ENCODE peak calls at places on chromosomes 13 and 19, in six cellular contexts. X, J, D, Y, U and G are unnamed samples.
A peak's percentile ranks its signal among the peaks of the same experiment; 100 is the strongest.

GRCh38 chr13:91017031-91017668 is 330.3 kb upstream of the MIR17HG start:
- DNase-seq in X (peak; percentile 65), J (peak; percentile 61), D (peak; percentile 57), Y (peak; percentile 9), U (peak; percentile 40), G (no peak)

GRCh38 chr13:26482451-26483197 is 74.9 kb upstream of the WASF3 start:
- DNase-seq in X (peak; percentile 81), J (peak; percentile 73), D (peak; percentile 63), Y (peak; percentile 74), U (peak; percentile 71), G (no peak)

GRCh38 chr19:52670046-52670445 is 31.9 kb upstream of the ZNF83 start:
- DNase-seq in X (no peak), J (no peak), D (peak; percentile 34), Y (no peak), U (no peak), G (no peak)

GRCh38 chr19:16449330-16449961 is 22.3 kb downstream of the EPS15L1 start:
- DNase-seq in X (no peak), J (no peak), D (no peak), Y (peak; percentile 19), U (no peak), G (peak; percentile 83)

GRCh38 chr13:98890186-98890585 is 87.7 kb downstream of the DOCK9 start:
- DNase-seq in X (no peak), J (no peak), D (peak; percentile 72), Y (peak; percentile 74), U (no peak), G (no peak)

GRCh38 chr19:33193864-33194362 is at the start of gene LRP3:
- DNase-seq in X (peak; percentile 61), J (peak; percentile 64), D (no peak), Y (peak; percentile 11), U (no peak), G (no peak)

GRCh38 chr13:110187501-110188161 is 119.3 kb downstream of the COL4A1 start:
- DNase-seq in X (peak; percentile 58), J (peak; percentile 47), D (peak; percentile 24), Y (peak; percentile 78), U (no peak), G (no peak)

GRCh38 chr13:30401347-30401746 is 20.9 kb upstream of the UBE2L5 start:
- DNase-seq in X (no peak), J (no peak), D (no peak), Y (no peak), U (no peak), G (no peak)

GRCh38 chr19:18091217-18091608 is 4.5 kb upstream of the IL12RB1 start:
- DNase-seq in X (peak; percentile 49), J (no peak), D (no peak), Y (no peak), U (no peak), G (peak; percentile 93)

GRCh38 chr19:355134-355533 is 10.5 kb upstream of the MIER2 start:
- DNase-seq in X (no peak), J (no peak), D (no peak), Y (no peak), U (no peak), G (no peak)

GRCh38 chr19:17209126-17210036 is 5.8 kb upstream of the USE1 start:
- DNase-seq in X (peak; percentile 76), J (no peak), D (peak; percentile 51), Y (peak; percentile 20), U (peak; percentile 19), G (no peak)

GRCh38 chr13:23609414-23610186 is 39.4 kb downstream of the TNFRSF19 start:
- DNase-seq in X (peak; percentile 60), J (no peak), D (no peak), Y (peak; percentile 77), U (no peak), G (no peak)

GRCh38 chr13:113086991-113087922 is 18.3 kb upstream of the F7 start:
- DNase-seq in X (no peak), J (no peak), D (no peak), Y (no peak), U (no peak), G (no peak)

GRCh38 chr19:3366104-3366760 is at the start of gene NFIC:
- DNase-seq in X (peak; percentile 81), J (no peak), D (peak; percentile 88), Y (peak; percentile 79), U (no peak), G (peak; percentile 63)

GRCh38 chr19:51488491-51488890 is 10.2 kb downstream of the CEACAM18 start:
- DNase-seq in X (no peak), J (no peak), D (no peak), Y (no peak), U (no peak), G (no peak)

GRCh38 chr13:46172531-46172991 is 9.4 kb downstream of the LCP1 start:
- DNase-seq in X (no peak), J (no peak), D (no peak), Y (no peak), U (no peak), G (peak; percentile 76)

DNA sequence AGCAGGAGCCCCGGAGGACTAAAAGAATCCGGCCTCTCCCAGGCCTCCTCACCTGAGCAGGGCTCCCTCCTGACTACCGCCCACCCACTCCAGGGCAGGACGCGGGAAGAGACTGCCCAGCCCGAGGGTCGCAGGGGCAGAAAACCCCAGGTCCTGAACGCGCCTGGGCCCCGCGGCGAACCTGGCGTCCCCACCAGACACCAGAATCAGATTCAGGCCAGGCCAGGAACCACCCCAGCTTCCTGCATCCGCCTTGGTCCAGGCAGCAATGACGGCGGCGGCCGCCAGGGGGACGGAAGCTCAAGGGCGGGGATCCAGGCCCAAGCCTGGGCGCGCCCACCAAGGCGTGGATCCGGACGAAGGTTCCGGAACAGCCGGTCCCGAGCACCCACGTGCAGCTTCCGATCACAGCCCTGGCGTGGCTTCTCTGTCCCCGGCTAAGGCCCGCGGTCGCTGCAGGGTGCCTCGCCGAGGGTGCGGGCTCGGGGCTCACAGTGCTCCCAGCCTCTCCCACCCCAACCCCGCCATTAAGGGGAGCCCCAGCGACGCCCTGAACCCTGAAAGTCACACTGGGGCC is 3.6 kb downstream of the LGALS7 start:
- DNase-seq in X (peak; percentile 92), J (peak; percentile 87), D (peak; percentile 44), Y (peak; percentile 38), U (peak; percentile 77), G (peak; percentile 90)
- TF ChIP-seq CTCF in X (peak; percentile 88), J (peak; percentile 99), D (peak; percentile 77), Y (peak; percentile 51), U (peak; percentile 61), G (peak; percentile 95)

GRCh38 chr13:20506676-20507075 is 19.0 kb downstream of the CRYL1 start:
- DNase-seq in X (no peak), J (no peak), D (no peak), Y (no peak), U (no peak), G (no peak)

GRCh38 chr13:20514866-20515265 is 10.8 kb downstream of the CRYL1 start:
- DNase-seq in X (no peak), J (no peak), D (no peak), Y (no peak), U (no peak), G (no peak)

DNA sequence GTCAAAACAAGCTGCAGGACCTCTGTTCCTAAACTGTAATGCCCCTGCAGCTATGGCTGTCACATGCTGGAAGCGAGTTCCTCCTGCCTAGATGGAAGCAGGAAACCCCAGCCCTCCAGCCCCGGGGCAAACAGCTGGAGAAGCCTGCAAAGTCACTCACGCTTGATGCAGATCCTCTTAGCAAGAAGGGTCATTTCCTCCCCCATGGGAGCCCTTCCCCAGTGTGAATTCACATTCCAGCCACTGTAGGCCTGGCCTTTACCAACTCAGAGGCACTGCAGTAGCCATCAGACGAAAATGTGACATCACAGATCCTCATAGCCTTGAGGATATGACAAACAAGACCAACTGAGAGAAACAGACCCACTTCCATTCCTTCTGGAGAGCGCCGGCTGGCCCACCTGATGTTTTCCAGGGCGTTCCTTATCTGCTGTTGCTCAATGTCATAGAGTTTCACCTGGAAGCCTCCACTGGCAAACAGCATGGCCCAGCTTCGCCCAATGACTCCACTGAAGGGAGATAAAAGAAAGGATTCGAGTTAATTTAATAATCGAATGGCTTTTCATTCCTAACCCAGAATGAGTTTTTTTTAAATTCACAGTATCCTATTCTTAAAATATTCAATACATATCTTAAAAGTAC is 13.5 kb downstream of the CRYL1 start:
- DNase-seq in X (no peak), J (no peak), D (no peak), Y (no peak), U (no peak), G (no peak)
- TF ChIP-seq CTCF in X (no peak), J (no peak), D (no peak), Y (no peak), U (no peak), G (no peak)

GRCh38 chr19:46448601-46449000 is 19.9 kb upstream of the PNMA8C start:
- DNase-seq in X (no peak), J (no peak), D (no peak), Y (no peak), U (no peak), G (no peak)

GRCh38 chr19:46451352-46451751 is 20.0 kb downstream of the PNMA8A start:
- DNase-seq in X (no peak), J (no peak), D (peak; percentile 78), Y (no peak), U (no peak), G (no peak)

GRCh38 chr19:46447006-46447405 is 18.3 kb upstream of the PNMA8C start:
- DNase-seq in X (no peak), J (no peak), D (no peak), Y (no peak), U (no peak), G (no peak)

GRCh38 chr19:46446021-46446420 is 17.3 kb upstream of the PNMA8C start:
- DNase-seq in X (no peak), J (no peak), D (no peak), Y (no peak), U (no peak), G (no peak)

DNA sequence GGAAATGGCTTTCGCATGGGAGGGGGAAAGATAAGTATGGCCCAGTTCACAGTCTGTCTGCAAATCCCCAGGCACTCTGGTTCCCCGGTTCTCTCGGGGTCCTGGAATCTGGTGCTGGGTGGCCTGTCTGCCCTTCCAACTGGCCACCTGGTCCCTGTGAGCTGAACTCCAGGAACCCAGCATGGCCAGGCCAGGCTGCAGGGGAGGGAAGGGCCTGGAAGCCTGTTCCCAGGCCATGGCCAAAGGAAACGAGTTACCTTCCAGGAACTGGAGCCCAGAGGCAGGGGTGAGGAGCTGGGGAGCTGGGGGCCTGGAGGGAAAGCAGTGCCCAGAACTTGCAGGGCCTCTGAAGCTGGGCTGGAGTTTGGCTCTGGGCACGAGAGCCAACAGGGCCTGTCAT is 19.1 kb upstream of the PNMA8C start:
- DNase-seq in X (no peak), J (no peak), D (no peak), Y (no peak), U (no peak), G (no peak)
- TF ChIP-seq CTCF in X (no peak), J (no peak), D (no peak), Y (no peak), U (no peak), G (no peak)

DNA sequence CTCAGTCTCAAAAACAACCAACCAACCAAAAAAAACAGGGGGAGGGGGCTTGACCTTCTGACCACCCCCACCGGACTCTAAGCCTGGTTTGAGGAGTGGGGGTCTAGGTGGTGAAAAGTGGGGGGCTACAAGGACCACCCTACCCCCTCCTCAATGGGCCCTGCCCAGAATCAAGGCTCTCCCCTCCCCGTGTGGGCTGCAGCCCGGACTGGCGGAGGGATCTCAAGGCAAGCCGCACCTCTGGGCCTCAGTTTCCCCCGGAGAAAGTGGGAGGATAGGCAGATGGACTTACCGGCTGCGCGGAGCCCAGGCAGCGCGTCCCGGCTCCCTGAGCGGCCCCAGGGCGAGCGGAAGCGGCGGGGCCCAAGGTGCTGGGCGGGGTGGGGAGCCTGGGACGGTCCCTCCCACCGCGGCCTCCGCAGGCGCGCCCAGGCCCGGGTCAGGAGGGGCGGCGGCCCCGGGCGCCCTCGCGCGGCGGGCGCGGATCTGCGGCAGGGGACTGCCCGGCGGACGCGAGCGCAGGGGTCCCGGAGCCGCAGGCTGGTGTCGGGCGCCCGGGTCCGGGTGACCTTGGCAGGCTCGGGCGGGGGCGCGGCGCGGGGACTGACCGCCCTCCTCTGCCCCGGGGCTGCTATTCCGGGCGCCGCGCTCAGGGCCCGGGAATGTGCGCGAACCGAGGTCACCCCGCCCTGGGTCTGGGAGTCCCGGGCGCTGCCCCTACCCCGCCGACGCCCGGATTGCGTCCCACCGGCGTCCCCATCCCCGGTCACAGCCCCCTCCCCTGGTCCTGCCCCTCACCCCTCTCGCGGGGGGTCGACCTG is at the start of gene ADAMTSL5:
- DNase-seq in X (no peak), J (no peak), D (peak; percentile 71), Y (peak; percentile 28), U (peak; percentile 41), G (no peak)
- TF ChIP-seq CTCF in X (no peak), J (no peak), D (peak; percentile 51), Y (peak; percentile 39), U (peak; percentile 60), G (no peak)